ENCODE peak calls at places on chromosomes 13 and 19, in seven cellular contexts. One of them, this sample, is unnamed.

GRCh38 chr19:13057744-13058143 is 44.9 kb downstream of the LYL1 start:
- DNase-seq in astrocyte of the spinal cord: no peak
- DNase-seq in activated CD4-positive, alpha-beta T cell treated with anti-CD3 and anti-CD28 coated beads, Interleukin-2, amount 50 U/mL, for 48 hours: no peak
- DNase-seq in ascending aorta: no peak
- DNase-seq in HFF-Myc: no peak
- DNase-seq in posterior cingulate gyrus: no peak
- DNase-seq in neural progenitor cell: no peak
- DNase-seq in this sample: no peak

GRCh38 chr19:42052241-42052863 is 17.7 kb downstream of the GRIK5 start:
- DNase-seq in astrocyte of the spinal cord: no peak
- DNase-seq in activated CD4-positive, alpha-beta T cell treated with anti-CD3 and anti-CD28 coated beads, Interleukin-2, amount 50 U/mL, for 48 hours: no peak
- DNase-seq in ascending aorta: no peak
- DNase-seq in HFF-Myc: no peak
- DNase-seq in posterior cingulate gyrus: no peak
- DNase-seq in neural progenitor cell: no peak
- DNase-seq in this sample: no peak

GRCh38 chr19:41930926-41931592 is 2.8 kb upstream of the ERFL start:
- DNase-seq in astrocyte of the spinal cord: no peak
- DNase-seq in activated CD4-positive, alpha-beta T cell treated with anti-CD3 and anti-CD28 coated beads, Interleukin-2, amount 50 U/mL, for 48 hours: no peak
- DNase-seq in ascending aorta: no peak
- DNase-seq in HFF-Myc: no peak
- DNase-seq in posterior cingulate gyrus: no peak
- DNase-seq in neural progenitor cell: peak
- DNase-seq in this sample: no peak

GRCh38 chr13:99808786-99809185 is 162.8 kb downstream of the ZIC5 start:
- DNase-seq in astrocyte of the spinal cord: no peak
- DNase-seq in activated CD4-positive, alpha-beta T cell treated with anti-CD3 and anti-CD28 coated beads, Interleukin-2, amount 50 U/mL, for 48 hours: no peak
- DNase-seq in ascending aorta: no peak
- DNase-seq in HFF-Myc: no peak
- DNase-seq in posterior cingulate gyrus: no peak
- DNase-seq in neural progenitor cell: no peak
- DNase-seq in this sample: no peak

GRCh38 chr19:23916991-23917390 is 2.3 kb downstream of the ZNF726 start:
- DNase-seq in astrocyte of the spinal cord: no peak
- DNase-seq in activated CD4-positive, alpha-beta T cell treated with anti-CD3 and anti-CD28 coated beads, Interleukin-2, amount 50 U/mL, for 48 hours: no peak
- DNase-seq in ascending aorta: no peak
- DNase-seq in HFF-Myc: no peak
- DNase-seq in posterior cingulate gyrus: no peak
- DNase-seq in neural progenitor cell: no peak
- DNase-seq in this sample: no peak

GRCh38 chr13:106393776-106394175 is 141.7 kb downstream of the EFNB2 start:
- DNase-seq in astrocyte of the spinal cord: no peak
- DNase-seq in activated CD4-positive, alpha-beta T cell treated with anti-CD3 and anti-CD28 coated beads, Interleukin-2, amount 50 U/mL, for 48 hours: no peak
- DNase-seq in ascending aorta: no peak
- DNase-seq in HFF-Myc: no peak
- DNase-seq in posterior cingulate gyrus: no peak
- DNase-seq in neural progenitor cell: no peak
- DNase-seq in this sample: no peak

GRCh38 chr19:50870417-50871089 is 2.7 kb upstream of the KLK2 start:
- DNase-seq in astrocyte of the spinal cord: no peak
- DNase-seq in activated CD4-positive, alpha-beta T cell treated with anti-CD3 and anti-CD28 coated beads, Interleukin-2, amount 50 U/mL, for 48 hours: peak
- DNase-seq in ascending aorta: no peak
- DNase-seq in HFF-Myc: no peak
- DNase-seq in posterior cingulate gyrus: no peak
- DNase-seq in neural progenitor cell: peak
- DNase-seq in this sample: peak

GRCh38 chr19:3493651-3494050 is 6.8 kb downstream of the DOHH start:
- DNase-seq in astrocyte of the spinal cord: no peak
- DNase-seq in activated CD4-positive, alpha-beta T cell treated with anti-CD3 and anti-CD28 coated beads, Interleukin-2, amount 50 U/mL, for 48 hours: no peak
- DNase-seq in ascending aorta: no peak
- DNase-seq in HFF-Myc: no peak
- DNase-seq in posterior cingulate gyrus: no peak
- DNase-seq in neural progenitor cell: no peak
- DNase-seq in this sample: no peak

GRCh38 chr19:13764101-13764807 is at the start of gene MRI1:
- DNase-seq in astrocyte of the spinal cord: peak
- DNase-seq in activated CD4-positive, alpha-beta T cell treated with anti-CD3 and anti-CD28 coated beads, Interleukin-2, amount 50 U/mL, for 48 hours: peak
- DNase-seq in ascending aorta: peak
- DNase-seq in HFF-Myc: no peak
- DNase-seq in posterior cingulate gyrus: peak
- DNase-seq in neural progenitor cell: peak
- DNase-seq in this sample: peak

GRCh38 chr19:47518139-47518538 is 3.3 kb upstream of the NAPA start:
- DNase-seq in astrocyte of the spinal cord: peak
- DNase-seq in activated CD4-positive, alpha-beta T cell treated with anti-CD3 and anti-CD28 coated beads, Interleukin-2, amount 50 U/mL, for 48 hours: peak
- DNase-seq in ascending aorta: no peak
- DNase-seq in HFF-Myc: no peak
- DNase-seq in posterior cingulate gyrus: no peak
- DNase-seq in neural progenitor cell: no peak
- DNase-seq in this sample: no peak

GRCh38 chr13:105342421-105342820 is 1193.0 kb downstream of the EFNB2 start:
- DNase-seq in astrocyte of the spinal cord: no peak
- DNase-seq in activated CD4-positive, alpha-beta T cell treated with anti-CD3 and anti-CD28 coated beads, Interleukin-2, amount 50 U/mL, for 48 hours: no peak
- DNase-seq in ascending aorta: no peak
- DNase-seq in HFF-Myc: no peak
- DNase-seq in posterior cingulate gyrus: no peak
- DNase-seq in neural progenitor cell: no peak
- DNase-seq in this sample: no peak